ENCODE peak calls at places on chromosomes 7 and 10, in six cellular contexts. L, G, C, Q, Z and A are unnamed samples.
A peak's percentile ranks its signal among the peaks of the same experiment; 100 is the strongest.

GRCh38 chr7:90345548-90346319 is 782 bp upstream of the GTPBP10 start:
- DNase-seq in Q (peak; percentile 44), G (no peak), L (no peak), C (peak; percentile 28), Z (peak; percentile 47), A (no peak)

GRCh38 chr7:129368389-129368986 is 65.7 kb upstream of the STRIP2 start:
- DNase-seq in G (no peak), L (no peak), Q (no peak), C (peak; percentile 48), Z (no peak), A (no peak)

GRCh38 chr7:51649-52048 is 140.7 kb upstream of the FAM20C start:
- DNase-seq in Z (no peak), C (no peak), G (no peak), Q (no peak), L (no peak), A (no peak)

GRCh38 chr10:116973371-116973905 is 31.5 kb downstream of the SHTN1 start:
- DNase-seq in L (no peak), G (no peak), Q (no peak), Z (no peak), C (no peak), A (no peak)

GRCh38 chr10:26790596-26790995 is 70.2 kb downstream of the ABI1 start:
- DNase-seq in Z (peak; percentile 6), L (no peak), G (no peak), Q (peak; percentile 43), C (no peak), A (no peak)

GRCh38 chr10:78938695-78939672 is 129.8 kb upstream of the ZMIZ1 start:
- DNase-seq in L (no peak), Z (no peak), C (no peak), G (no peak), Q (no peak), A (no peak)

GRCh38 chr7:86947956-86948355 is 111.5 kb downstream of the ELAPOR2 start:
- DNase-seq in L (no peak), C (no peak), G (no peak), Z (no peak), Q (no peak), A (no peak)

GRCh38 chr7:28179081-28180030 is 1.2 kb downstream of the JAZF1 start:
- DNase-seq in G (peak; percentile 81), C (peak; percentile 72), L (no peak), Z (peak; percentile 79), Q (peak; percentile 64), A (no peak)

GRCh38 chr10:9097206-9097990 is 1042.9 kb downstream of the GATA3 start:
- DNase-seq in L (no peak), Q (no peak), G (peak; percentile 71), C (no peak), Z (no peak), A (no peak)

GRCh38 chr10:117373848-117374505 is 1.3 kb downstream of the PDZD8 start:
- DNase-seq in Z (peak; percentile 44), G (peak; percentile 59), L (no peak), Q (peak; percentile 59), C (peak; percentile 63), A (no peak)

GRCh38 chr10:58641095-58641531 is 128.4 kb downstream of the BICC1 start:
- DNase-seq in C (no peak), Z (peak; percentile 90), Q (peak; percentile 97), L (peak; percentile 50), G (no peak), A (peak; percentile 99)

GRCh38 chr10:110664483-110665420 is 20.6 kb downstream of the RBM20 start:
- DNase-seq in C (no peak), L (peak; percentile 44), Z (peak; percentile 84), Q (peak; percentile 92), G (no peak), A (peak; percentile 68)

GRCh38 chr7:38903057-38903456 is 5.9 kb downstream of the VPS41 start:
- DNase-seq in G (no peak), L (no peak), Q (no peak), C (no peak), Z (no peak), A (no peak)

GRCh38 chr7:37311282-37311868 is 137.3 kb downstream of the ELMO1 start:
- DNase-seq in L (no peak), Z (peak; percentile 41), C (peak; percentile 44), G (peak; percentile 47), Q (no peak), A (no peak)

GRCh38 chr7:45181991-45182855 is 24.6 kb downstream of the RAMP3 start:
- DNase-seq in L (no peak), C (no peak), Q (no peak), Z (no peak), G (no peak), A (no peak)

GRCh38 chr7:45252857-45253256 is 95.3 kb downstream of the RAMP3 start:
- DNase-seq in C (no peak), L (no peak), G (no peak), Q (no peak), Z (no peak), A (no peak)

GRCh38 chr10:71772832-71773220 is 494 bp downstream of the VSIR start:
- DNase-seq in Z (no peak), G (no peak), C (peak; percentile 54), L (no peak), Q (no peak), A (no peak)

GRCh38 chr10:104300002-104300735 is 31.2 kb downstream of the GSTO2 start:
- DNase-seq in L (peak; percentile 82), Q (peak; percentile 95), Z (peak; percentile 75), G (no peak), C (no peak), A (peak; percentile 85)

GRCh38 chr10:30529373-30529998 is 95.5 kb downstream of the MAP3K8 start:
- DNase-seq in Z (no peak), C (peak; percentile 85), G (peak; percentile 86), Q (no peak), L (no peak), A (no peak)

GRCh38 chr7:50206521-50207250 is 97.8 kb upstream of the IKZF1 start:
- DNase-seq in L (no peak), Z (no peak), C (peak; percentile 82), G (peak; percentile 65), Q (no peak), A (no peak)

GRCh38 chr7:100173806-100174495 is 3.2 kb downstream of the GPC2 start:
- DNase-seq in C (no peak), L (no peak), Q (no peak), Z (no peak), G (no peak), A (no peak)

GRCh38 chr10:33732176-33733025 is 397.9 kb upstream of the NRP1 start:
- DNase-seq in Q (no peak), G (no peak), Z (no peak), L (no peak), C (no peak), A (no peak)

GRCh38 chr7:128937647-128938523 is at the start of gene IRF5:
- DNase-seq in Q (peak; percentile 18), L (no peak), Z (peak; percentile 80), G (no peak), C (peak; percentile 56), A (no peak)

GRCh38 chr7:98133181-98133580 is 26.5 kb downstream of the LMTK2 start:
- DNase-seq in Q (peak; percentile 18), C (peak; percentile 21), G (peak; percentile 50), Z (peak; percentile 43), L (no peak), A (no peak)

GRCh38 chr7:129741743-129742213 is 130.3 kb downstream of the NRF1 start:
- DNase-seq in C (no peak), Z (no peak), L (no peak), Q (no peak), G (no peak), A (no peak)

GRCh38 chr10:112229096-112229495 is 45.5 kb upstream of the GPAM start:
- DNase-seq in Q (peak; percentile 51), Z (no peak), L (no peak), C (no peak), G (no peak), A (no peak)

GRCh38 chr7:3082831-3083230 is 39.2 kb upstream of the CARD11 start:
- DNase-seq in C (no peak), Q (no peak), L (no peak), G (no peak), Z (no peak), A (no peak)

GRCh38 chr10:14904316-14904732 is 25.7 kb downstream of the SUV39H2 start:
- DNase-seq in L (no peak), Q (peak; percentile 20), G (peak; percentile 36), Z (peak; percentile 55), C (no peak), A (no peak)

GRCh38 chr7:42359946-42360345 is 122.9 kb upstream of the GLI3 start:
- DNase-seq in G (no peak), Z (no peak), L (no peak), Q (peak; percentile 9), C (no peak), A (peak; percentile 64)

GRCh38 chr10:132626019-132626760 is 88.6 kb downstream of the INPP5A start:
- DNase-seq in Z (no peak), G (no peak), Q (no peak), L (no peak), C (no peak), A (no peak)

GRCh38 chr7:131149429-131149774 is 178.3 kb upstream of the MKLN1 start:
- DNase-seq in Q (no peak), L (no peak), C (no peak), Z (no peak), G (no peak), A (no peak)

GRCh38 chr10:129935102-129935860 is 28.8 kb downstream of the EBF3 start:
- DNase-seq in G (no peak), Q (no peak), C (no peak), Z (no peak), L (no peak), A (no peak)

GRCh38 chr7:80671744-80672143 is 33.3 kb downstream of the CD36 start:
- DNase-seq in G (no peak), Q (no peak), C (no peak), Z (no peak), L (no peak), A (no peak)

GRCh38 chr10:104253576-104254410 is 899 bp upstream of the GSTO1 start:
- DNase-seq in G (no peak), Q (peak; percentile 19), C (no peak), L (no peak), Z (no peak), A (no peak)

GRCh38 chr7:157703534-157704195 is 366.9 kb downstream of the DNAJB6 start:
- DNase-seq in C (no peak), G (no peak), Z (no peak), L (no peak), Q (no peak), A (no peak)